ENCODE peak calls at places on chromosomes 1 and 21, in six cellular contexts. Q is vagina, T is prostate gland, Z is GM23338, V is HCT116, D is sigmoid colon. U is an unnamed sample.

GRCh38 chr1:93694039-93694438 is 12.4 kb upstream of the BCAR3 start:
- DNase-seq in Q (no peak), T (no peak), Z (no peak), V (no peak), D (no peak), U (no peak)

GRCh38 chr1:16212251-16212961 is at the start of gene ARHGEF19:
- DNase-seq in Q (no peak), T (peak), Z (peak), V (no peak), D (no peak), U (no peak)

GRCh38 chr1:29417558-29417858 is 181.2 kb downstream of the PTPRU start:
- DNase-seq in Q (no peak), T (no peak), Z (no peak), V (no peak), D (no peak), U (no peak)

GRCh38 chr1:41795205-41795762 is 123.4 kb downstream of the HIVEP3 start:
- DNase-seq in Q (no peak), T (no peak), Z (no peak), V (peak), D (no peak), U (no peak)

GRCh38 chr1:12696658-12697057 is 19.3 kb upstream of the AADACL3 start:
- DNase-seq in Q (no peak), T (no peak), Z (no peak), V (no peak), D (no peak), U (no peak)

GRCh38 chr1:40840526-40841323 is 21.4 kb downstream of the CITED4 start:
- DNase-seq in Q (no peak), T (no peak), Z (no peak), V (no peak), D (no peak), U (peak)

GRCh38 chr1:93338426-93338825 is 7.3 kb upstream of the DR1 start:
- DNase-seq in Q (no peak), T (no peak), Z (no peak), V (peak), D (no peak), U (no peak)

GRCh38 chr1:231279081-231279480 is 38.1 kb downstream of the GNPAT start:
- DNase-seq in Q (no peak), T (no peak), Z (no peak), V (no peak), D (no peak), U (no peak)

GRCh38 chr1:7462627-7463026 is 308.5 kb upstream of the VAMP3 start:
- DNase-seq in Q (no peak), T (no peak), Z (no peak), V (no peak), D (no peak), U (no peak)

GRCh38 chr1:235074335-235075120 is 54.1 kb downstream of the TOMM20 start:
- DNase-seq in Q (no peak), T (peak), Z (peak), V (no peak), D (peak), U (peak)

GRCh38 chr1:235960799-235961198 is 94.1 kb upstream of the LYST start:
- DNase-seq in Q (no peak), T (no peak), Z (no peak), V (no peak), D (no peak), U (no peak)

GRCh38 chr1:54249798-54250497 is 50.0 kb downstream of the MRPL37 start:
- DNase-seq in Q (no peak), T (no peak), Z (peak), V (peak), D (no peak), U (no peak)

GRCh38 chr21:46317710-46318463 is 5.8 kb downstream of the C21orf58 start:
- DNase-seq in Q (no peak), T (no peak), Z (peak), V (no peak), D (no peak), U (no peak)

GRCh38 chr1:54581621-54582035 is 33.6 kb downstream of the ACOT11 start:
- DNase-seq in Q (no peak), T (peak), Z (no peak), V (peak), D (peak), U (no peak)

GRCh38 chr1:155867766-155868165 is 8.4 kb downstream of the SYT11 start:
- DNase-seq in Q (no peak), T (no peak), Z (no peak), V (no peak), D (no peak), U (no peak)

GRCh38 chr1:231684333-231685244 is 58.0 kb downstream of the DISC1 start:
- DNase-seq in Q (no peak), T (peak), Z (no peak), V (no peak), D (no peak), U (no peak)

GRCh38 chr1:17184161-17184665 is 20.7 kb upstream of the PADI1 start:
- DNase-seq in Q (no peak), T (no peak), Z (no peak), V (no peak), D (no peak), U (no peak)

GRCh38 chr1:227789881-227790400 is 25.5 kb upstream of the PRSS38 start:
- DNase-seq in Q (peak), T (no peak), Z (no peak), V (no peak), D (no peak), U (peak)
- TF ChIP-seq CTCF in Q (no peak), T (no peak), Z (no peak), V (no peak), D (no peak), U (no peak)

GRCh38 chr1:115679141-115679611 is 37.4 kb downstream of the VANGL1 start:
- DNase-seq in Q (no peak), T (no peak), Z (no peak), V (no peak), D (peak), U (no peak)
- TF ChIP-seq POLR2AphosphoS5 in Q (peak), T (no peak), Z (no peak), V (no peak), D (peak), U (no peak)

DNA sequence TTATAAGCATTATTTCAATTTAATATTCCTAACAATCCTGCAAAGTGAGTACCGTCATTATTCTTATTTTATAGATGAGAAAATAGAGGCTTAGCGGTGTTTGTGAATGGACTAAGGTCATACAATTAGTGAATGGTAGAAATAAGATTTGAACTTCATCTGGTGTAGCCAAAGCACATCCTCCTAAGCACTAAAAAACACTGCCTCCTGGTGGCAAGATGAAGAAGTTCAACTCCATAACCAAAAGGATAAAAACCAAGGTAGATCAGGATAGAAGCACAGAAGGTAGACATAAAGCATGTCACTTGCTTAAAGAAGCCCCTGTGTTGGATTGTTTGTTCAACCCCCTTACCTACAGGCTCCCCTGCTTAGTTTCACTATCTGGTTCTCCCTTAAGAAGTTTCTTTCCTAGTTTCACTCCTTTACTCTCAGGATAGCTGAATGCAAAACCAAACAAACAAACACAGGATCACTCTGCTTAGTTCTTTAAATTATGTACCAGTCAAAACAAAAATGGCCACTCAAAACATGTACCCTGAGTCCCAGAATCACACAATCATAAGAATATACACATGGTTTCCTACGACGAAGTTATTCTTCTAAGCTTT is 12.7 kb upstream of the AIM2 start:
- DNase-seq in Q (no peak), T (no peak), Z (peak), V (no peak), D (no peak), U (no peak)
- TF ChIP-seq CTCF in Q (no peak), T (peak), Z (peak), V (no peak), D (peak), U (peak)

GRCh38 chr1:119952496-119952895 is 56.2 kb upstream of the ADAM30 start:
- DNase-seq in Q (no peak), T (no peak), Z (no peak), V (no peak), D (no peak), U (no peak)
- TF ChIP-seq POLR2AphosphoS5 in Q (no peak), T (no peak), Z (no peak), V (no peak), D (no peak), U (no peak)

DNA sequence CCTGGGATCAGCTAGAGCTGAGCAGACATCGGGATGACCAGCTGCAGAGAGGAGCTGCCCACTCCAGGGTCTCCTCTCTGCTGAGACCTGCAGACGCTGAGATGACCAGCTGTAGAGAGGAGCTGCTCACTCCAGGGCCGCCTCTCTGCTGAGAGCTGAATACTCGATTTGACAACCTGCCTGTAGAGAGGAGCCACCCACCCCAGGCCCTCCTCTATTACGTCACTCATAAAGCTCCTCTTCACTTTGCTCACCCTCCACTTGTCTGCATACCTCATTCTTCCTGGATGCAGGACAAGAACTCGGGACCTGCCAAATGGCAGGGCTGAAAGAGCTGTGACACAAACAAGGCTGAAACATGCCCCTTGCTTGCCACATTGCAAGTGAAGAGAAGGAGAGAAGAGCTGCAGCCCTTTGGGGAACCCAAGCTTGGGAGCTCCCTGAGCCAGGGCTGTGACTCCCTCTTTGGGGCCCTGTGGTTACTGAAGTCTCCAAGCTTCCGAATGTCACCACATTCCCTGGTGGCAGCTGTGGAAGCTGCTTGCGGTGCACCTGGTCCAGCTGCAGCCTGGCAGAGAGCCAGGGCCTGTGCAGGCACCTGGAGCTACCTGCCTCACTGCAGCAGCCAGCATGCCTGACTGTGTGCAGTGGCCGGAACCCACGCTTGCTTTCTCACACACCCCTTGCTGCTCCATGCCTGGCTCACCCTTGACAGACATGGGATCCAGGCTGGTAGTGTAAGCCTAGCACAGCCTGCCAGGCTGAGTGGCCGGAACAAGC is 59.6 kb downstream of the CC2D1B start:
- DNase-seq in Q (no peak), T (peak), Z (no peak), V (no peak), D (no peak), U (no peak)
- TF ChIP-seq CTCF in Q (no peak), T (no peak), Z (no peak), V (no peak), D (no peak), U (no peak)

DNA sequence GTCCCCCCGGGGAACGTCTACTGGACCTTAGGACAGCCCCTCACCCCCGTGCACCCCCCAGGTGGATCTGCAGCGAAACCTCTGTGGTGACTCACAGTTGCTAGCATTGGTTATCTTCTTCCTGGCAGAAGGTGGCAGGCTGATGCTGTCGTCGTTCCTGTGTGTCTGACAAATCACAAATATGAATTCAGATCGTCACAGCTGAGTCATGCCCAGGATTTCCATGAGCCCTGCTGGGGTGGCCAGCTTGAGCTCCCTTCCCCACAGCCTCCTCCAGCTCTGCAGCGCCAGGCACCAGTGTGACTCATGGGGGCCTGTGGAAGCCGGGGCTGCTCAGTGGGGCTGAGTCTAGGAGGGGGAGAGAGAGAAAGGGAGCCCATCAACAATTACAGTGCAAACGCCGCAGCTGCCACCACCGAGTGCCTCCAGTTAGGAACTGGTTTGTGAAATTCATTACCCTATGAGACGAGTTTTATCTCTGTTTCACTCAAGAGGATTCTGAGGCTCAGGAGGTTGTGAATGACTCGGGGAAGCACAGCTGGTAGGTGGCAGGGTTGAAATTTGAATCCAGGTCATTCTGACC is 197.9 kb downstream of the DYRK1A start:
- DNase-seq in Q (no peak), T (peak), Z (peak), V (peak), D (peak), U (peak)
- TF ChIP-seq POLR2AphosphoS5 in Q (no peak), T (no peak), Z (no peak), V (peak), D (no peak), U (no peak)

DNA sequence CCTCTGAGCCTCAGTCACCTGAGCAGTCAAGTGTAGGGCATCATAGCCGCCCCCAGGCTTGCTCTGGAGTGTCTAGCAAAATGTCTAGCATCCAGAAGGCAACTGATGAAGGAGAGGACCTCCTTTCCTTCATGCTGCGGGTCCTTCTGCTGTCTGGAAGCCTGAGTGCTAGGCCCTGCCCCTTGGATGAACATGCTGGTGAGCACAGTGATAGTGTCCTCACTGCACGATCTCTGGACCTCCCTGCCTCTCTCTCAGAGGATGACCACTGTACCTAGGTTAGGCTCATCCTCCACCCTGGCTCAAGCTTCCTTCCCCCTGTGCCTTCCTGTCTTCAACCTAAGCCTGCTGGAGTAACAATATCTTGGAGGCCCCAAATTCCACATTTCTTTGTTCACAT is 128.6 kb downstream of the TENT5C start:
- DNase-seq in Q (no peak), T (no peak), Z (no peak), V (no peak), D (no peak), U (peak)
- TF ChIP-seq CTCF in Q (no peak), T (no peak), Z (no peak), V (no peak), D (no peak), U (no peak)

GRCh38 chr1:114286960-114287359 is 133.3 kb upstream of the SYT6 start:
- DNase-seq in Q (no peak), T (no peak), Z (no peak), V (no peak), D (no peak), U (no peak)

GRCh38 chr1:114296413-114296812 is 142.7 kb upstream of the SYT6 start:
- DNase-seq in Q (no peak), T (no peak), Z (no peak), V (no peak), D (no peak), U (no peak)

GRCh38 chr1:114289321-114289720 is 135.7 kb upstream of the SYT6 start:
- DNase-seq in Q (no peak), T (no peak), Z (no peak), V (no peak), D (no peak), U (no peak)

GRCh38 chr1:114295321-114295720 is 141.7 kb upstream of the SYT6 start:
- DNase-seq in Q (no peak), T (no peak), Z (no peak), V (no peak), D (no peak), U (no peak)

DNA sequence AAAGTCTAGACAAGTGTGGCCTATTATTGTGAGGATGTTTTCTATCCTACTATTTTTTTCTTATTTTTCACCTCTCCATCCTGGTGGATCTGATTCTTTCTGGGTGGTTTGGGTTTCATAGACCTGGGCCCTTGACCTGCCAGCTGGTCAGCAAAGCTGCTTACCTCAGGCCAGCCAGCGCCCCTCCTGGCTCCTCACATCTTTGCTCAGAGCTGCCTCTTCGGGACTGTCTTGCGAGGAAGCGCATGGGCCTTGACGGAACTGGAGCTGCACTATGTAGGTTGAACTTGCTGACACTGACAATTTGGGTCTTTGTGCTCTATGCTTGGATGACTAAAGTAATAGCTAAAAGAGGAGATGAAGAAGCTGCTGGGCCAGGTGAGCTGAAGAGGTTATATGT is 138.5 kb upstream of the SYT6 start:
- DNase-seq in Q (no peak), T (no peak), Z (peak), V (no peak), D (no peak), U (no peak)
- TF ChIP-seq POLR2AphosphoS5 in Q (no peak), T (no peak), Z (no peak), V (no peak), D (no peak), U (no peak)

DNA sequence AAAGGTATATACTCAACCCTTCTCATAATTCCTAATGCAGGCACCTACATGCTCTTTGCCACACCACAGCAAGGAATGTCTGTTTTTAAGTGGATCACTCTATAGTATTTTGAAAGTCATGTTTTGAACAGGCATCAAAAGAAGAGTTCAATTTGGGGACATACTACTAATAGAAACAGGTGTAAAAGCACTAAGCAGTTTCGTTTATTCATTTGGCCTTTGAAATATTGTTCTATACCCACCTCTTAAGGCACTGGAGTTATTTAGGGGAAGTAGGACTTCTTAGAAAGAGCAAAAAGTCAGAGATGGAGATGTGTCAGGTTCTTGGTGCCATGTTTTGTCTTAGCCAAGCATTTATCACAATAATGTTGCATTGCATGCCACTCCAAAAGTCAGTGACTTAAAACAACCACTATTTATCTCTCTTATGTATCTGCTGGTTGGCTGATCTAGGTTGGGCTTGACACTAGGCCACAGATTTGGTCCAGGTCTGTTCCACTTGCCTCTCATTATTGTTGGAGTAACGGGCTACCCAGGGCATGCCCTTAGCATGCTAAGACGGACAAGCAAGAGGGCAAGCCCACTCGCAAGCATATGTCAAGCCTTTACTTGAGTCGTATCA is 107.5 kb downstream of the RGL1 start:
- DNase-seq in Q (no peak), T (no peak), Z (no peak), V (no peak), D (no peak), U (no peak)
- TF ChIP-seq CTCF in Q (no peak), T (no peak), Z (no peak), V (no peak), D (no peak), U (no peak)

U was measured in spleen.